ENCODE peak calls at places on chromosomes 4 and X, in eight cellular contexts. G is H9, C is GM13976, O is pancreas, Y is breast epithelium, P is lower lobe of right lung, L is dorsolateral prefrontal cortex, Q is cardiac fibroblast. H is an unnamed sample.

GRCh38 chrX:70042399-70043371 is 7.1 kb downstream of the AWAT2 start:
- DNase-seq in O (no peak), L (no peak), P (no peak), C (no peak), G (no peak), Y (no peak), Q (peak; percentile 44), H (no peak)

GRCh38 chrX:71098302-71098701 is 2.7 kb downstream of the FOXO4 start:
- DNase-seq in Q (peak; percentile 45), C (peak; percentile 65), O (peak; percentile 33), L (peak; percentile 51), Y (no peak), P (peak; percentile 67), G (no peak), H (peak; percentile 50)

GRCh38 chr4:14218641-14219040 is 591.1 kb upstream of the BOD1L1 start:
- DNase-seq in Y (no peak), C (no peak), P (no peak), Q (no peak), O (no peak), G (no peak), L (peak; percentile 73), H (no peak)

GRCh38 chrX:37796805-37797204 is 16.9 kb downstream of the CYBB start:
- DNase-seq in Q (no peak), C (no peak), P (peak; percentile 51), Y (no peak), O (no peak), L (no peak), G (no peak), H (no peak)

GRCh38 chrX:19673334-19674040 is 158.2 kb upstream of the MAP3K15 start:
- DNase-seq in G (no peak), C (no peak), Q (peak; percentile 91), P (no peak), Y (no peak), O (peak; percentile 22), L (peak; percentile 64), H (peak; percentile 37)

GRCh38 chrX:51459125-51459524 is 37.3 kb downstream of the NUDT11 start:
- DNase-seq in C (no peak), P (no peak), Q (peak; percentile 57), O (no peak), G (no peak), L (no peak), Y (no peak), H (no peak)

GRCh38 chr4:24743931-24744330 is 51.4 kb upstream of the SOD3 start:
- DNase-seq in Q (no peak), L (no peak), P (no peak), Y (no peak), O (no peak), C (no peak), G (peak; percentile 73), H (no peak)

GRCh38 chr4:55080174-55080865 is 45.1 kb downstream of the KDR start:
- DNase-seq in C (no peak), G (no peak), Q (no peak), Y (no peak), L (no peak), O (no peak), P (no peak), H (no peak)

GRCh38 chr4:42636591-42636990 is 20.3 kb downstream of the ATP8A1 start:
- DNase-seq in Q (no peak), O (no peak), C (no peak), L (no peak), P (no peak), G (no peak), Y (no peak), H (no peak)

GRCh38 chr4:88706574-88706973 is 8.9 kb upstream of the NAP1L5 start:
- DNase-seq in G (no peak), P (no peak), Y (no peak), L (no peak), Q (peak; percentile 83), O (no peak), C (no peak), H (no peak)

GRCh38 chr4:149923736-149924135 is 108.1 kb upstream of the IQCM start:
- DNase-seq in Y (no peak), Q (no peak), L (no peak), G (peak; percentile 27), O (no peak), P (no peak), C (no peak), H (no peak)

GRCh38 chr4:10173039-10173753 is 56.6 kb upstream of the WDR1 start:
- DNase-seq in P (no peak), L (no peak), C (no peak), O (no peak), G (peak; percentile 41), Y (no peak), Q (peak; percentile 86), H (no peak)

GRCh38 chr4:185912779-185913178 is 100.8 kb upstream of the SORBS2 start:
- DNase-seq in G (no peak), O (no peak), Y (no peak), L (no peak), C (no peak), Q (peak; percentile 35), P (no peak), H (no peak)

GRCh38 chr4:87089368-87089767 is 131.1 kb downstream of the KLHL8 start:
- DNase-seq in G (no peak), Q (no peak), L (no peak), Y (no peak), O (no peak), C (no peak), P (no peak), H (no peak)

GRCh38 chrX:29478336-29479069 is 736.9 kb upstream of the MAGEB2 start:
- DNase-seq in Q (peak; percentile 50), O (peak; percentile 8), G (peak; percentile 46), P (no peak), L (no peak), Y (no peak), C (peak; percentile 57), H (no peak)

GRCh38 chr4:55758570-55758969 is 61.0 kb upstream of the EXOC1L start:
- DNase-seq in C (no peak), P (no peak), Q (no peak), Y (no peak), L (no peak), O (no peak), G (no peak), H (no peak)

GRCh38 chr4:5711479-5712184 is 631 bp downstream of the EVC start:
- DNase-seq in Y (no peak), O (peak; percentile 45), G (peak; percentile 57), C (no peak), Q (peak; percentile 51), L (no peak), P (peak; percentile 52), H (no peak)
- TF ChIP-seq CTCF in Y (no peak), O (no peak), G (no peak), C (no peak), Q (no peak), L (no peak), P (no peak), H (no peak)

DNA sequence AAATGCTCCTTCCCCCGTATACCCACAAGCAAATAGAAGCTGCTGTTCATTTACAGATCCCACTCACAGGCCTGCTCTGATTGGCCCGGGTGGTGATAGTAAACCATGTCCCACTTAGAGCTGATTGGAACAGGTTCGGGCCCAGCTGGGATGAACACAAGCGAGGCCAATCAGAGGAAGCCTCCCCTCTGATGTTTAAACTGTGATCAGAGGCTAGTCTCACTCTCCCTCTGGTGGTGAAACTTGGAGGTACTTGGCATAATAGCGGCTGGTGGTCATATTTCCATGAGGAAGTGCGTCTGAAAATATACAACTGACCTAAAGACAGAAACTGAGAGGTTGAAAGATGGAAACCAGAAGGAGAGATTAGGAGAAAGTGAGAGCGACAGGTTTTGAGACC is 51.5 kb upstream of the TRPC3 start:
- DNase-seq in P (no peak), L (no peak), Y (no peak), C (peak; percentile 14), G (peak; percentile 82), Q (peak; percentile 46), O (no peak), H (no peak)
- TF ChIP-seq CTCF in P (no peak), L (peak; percentile 24), Y (no peak), C (no peak), G (peak; percentile 74), Q (peak; percentile 48), O (no peak), H (no peak)

GRCh38 chr4:94746746-94747145 is 11.0 kb upstream of the BMPR1B start:
- DNase-seq in C (no peak), G (no peak), O (no peak), Q (peak; percentile 26), Y (no peak), P (no peak), L (no peak), H (no peak)
- TF ChIP-seq CTCF in C (no peak), G (no peak), O (no peak), Q (peak; percentile 26), Y (no peak), P (no peak), L (no peak), H (no peak)

GRCh38 chr4:145956288-145956890 is 17.8 kb upstream of the ZNF827 start:
- DNase-seq in O (no peak), Q (peak; percentile 64), C (no peak), Y (no peak), G (peak; percentile 46), L (no peak), P (no peak), H (no peak)

GRCh38 chr4:145954924-145955339 is 16.3 kb upstream of the ZNF827 start:
- DNase-seq in C (no peak), L (no peak), G (no peak), P (no peak), Y (no peak), O (no peak), Q (peak; percentile 98), H (no peak)

GRCh38 chr4:145957307-145957706 is 18.7 kb upstream of the ZNF827 start:
- DNase-seq in Y (no peak), O (no peak), P (peak; percentile 45), L (no peak), Q (no peak), G (no peak), C (no peak), H (no peak)

DNA sequence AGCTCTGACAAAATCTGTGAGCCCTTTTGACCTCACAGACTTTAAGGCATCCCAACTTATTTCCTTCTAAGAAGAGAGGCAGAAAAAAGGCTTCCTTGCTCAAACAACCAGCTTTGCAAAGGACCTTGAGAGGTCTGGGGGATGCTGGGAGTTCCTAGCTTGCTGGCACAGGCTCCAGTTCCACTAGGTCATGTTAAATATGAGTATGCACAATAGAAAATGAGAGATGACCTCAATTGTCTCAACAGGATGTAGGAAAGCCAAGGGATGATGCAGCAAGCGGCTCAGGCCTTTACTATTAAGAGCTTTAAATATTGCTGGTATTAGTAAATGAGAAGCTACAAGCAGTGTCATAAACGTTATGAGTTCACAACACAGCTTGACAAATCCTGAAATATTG is 13.3 kb upstream of the ZNF827 start:
- DNase-seq in G (no peak), Y (no peak), Q (peak; percentile 72), C (no peak), L (no peak), P (no peak), O (no peak), H (no peak)
- TF ChIP-seq CTCF in G (no peak), Y (no peak), Q (no peak), C (no peak), L (no peak), P (no peak), O (no peak), H (no peak)

GRCh38 chr4:140233811-140234696 is 80.1 kb upstream of the MAML3 start:
- DNase-seq in C (no peak), L (no peak), Q (peak; percentile 74), Y (no peak), O (no peak), G (no peak), P (no peak), H (no peak)
- TF ChIP-seq CTCF in C (no peak), L (no peak), Q (peak; percentile 9), Y (no peak), O (no peak), G (no peak), P (no peak), H (no peak)

GRCh38 chr4:26729547-26729946 is 131.1 kb upstream of the STIM2 start:
- DNase-seq in C (no peak), L (no peak), Y (no peak), G (no peak), O (no peak), Q (no peak), P (no peak), H (no peak)
- TF ChIP-seq CTCF in C (no peak), L (no peak), Y (no peak), G (no peak), O (no peak), Q (no peak), P (no peak), H (no peak)